ENCODE peak calls at places on chromosomes 4 and X, in five cellular contexts. Y is brain microvascular endothelial cell, L is kidney, I is hepatocyte, B is kidney epithelial cell. H is an unnamed sample.

GRCh38 chrX:32045149-32045548 is 973.3 kb upstream of the FTHL17 start:
- DNase-seq in L (no peak), I (no peak), Y (no peak), B (no peak), H (no peak)

GRCh38 chr4:72991889-72992288 is 77.6 kb downstream of the COX18 start:
- DNase-seq in I (no peak), L (no peak), Y (no peak), B (no peak), H (no peak)

GRCh38 chr4:2300431-2300861 is 38.5 kb upstream of the MXD4 start:
- DNase-seq in I (no peak), B (no peak), Y (no peak), L (peak; percentile 63), H (no peak)

GRCh38 chr4:37892641-37893040 is 1.8 kb downstream of the TBC1D1 start:
- DNase-seq in Y (no peak), I (no peak), L (no peak), B (no peak), H (no peak)

GRCh38 chr4:3877868-3878267 is 111.7 kb downstream of the ADRA2C start:
- DNase-seq in L (no peak), Y (no peak), I (no peak), B (no peak), H (no peak)

GRCh38 chrX:133674726-133675470 is 259.6 kb upstream of the GPC4 start:
- DNase-seq in Y (no peak), B (peak; percentile 52), L (no peak), I (peak; percentile 23), H (no peak)

GRCh38 chr4:1345905-1346780 is 865 bp upstream of the UVSSA start:
- DNase-seq in I (peak; percentile 83), L (peak; percentile 89), B (no peak), Y (peak; percentile 40), H (peak; percentile 53)

GRCh38 chr4:168152837-168153500 is 60.6 kb downstream of the ANXA10 start:
- DNase-seq in B (no peak), L (no peak), I (no peak), Y (no peak), H (no peak)

GRCh38 chrX:13380230-13380629 is 60.4 kb upstream of the ATXN3L start:
- DNase-seq in I (no peak), L (no peak), B (no peak), Y (no peak), H (no peak)

GRCh38 chr4:31682796-31683195 is 962.6 kb downstream of the PCDH7 start:
- DNase-seq in Y (no peak), L (no peak), I (no peak), B (no peak), H (no peak)

GRCh38 chrX:65932173-65933084 is 107.5 kb downstream of the VSIG4 start:
- DNase-seq in I (peak; percentile 20), L (no peak), B (peak; percentile 14), Y (no peak), H (no peak)
- TF ChIP-seq CTCF in I (no peak), L (no peak), B (no peak), Y (no peak), H (no peak)

DNA sequence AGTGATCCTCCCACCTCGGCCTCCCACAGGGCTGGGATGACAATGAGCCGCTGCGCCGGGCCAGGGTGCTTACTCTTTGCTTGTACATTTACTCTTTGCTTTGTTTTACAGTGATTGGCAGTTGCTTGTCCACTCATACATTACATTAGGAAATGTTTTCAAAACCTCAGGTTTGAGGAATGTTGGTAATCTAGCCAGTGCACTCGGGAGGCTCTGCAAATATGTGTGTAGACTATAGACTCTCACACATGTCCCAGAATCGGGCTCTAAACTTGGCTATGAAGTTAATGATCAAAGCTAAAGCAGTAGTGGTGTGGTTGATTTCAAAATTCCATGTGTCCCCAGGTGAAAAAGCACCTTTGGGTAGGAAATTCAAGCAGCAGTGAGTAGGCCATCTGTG is 20.5 kb downstream of the TRMT44 start:
- DNase-seq in L (no peak), B (no peak), Y (peak; percentile 12), I (no peak), H (no peak)
- H3K36me3 ChIP-seq in L (peaks cover 24% of the 10 kb centered on the region), B (no peaks in the 10 kb centered on the region), Y (peaks cover 7% of the 10 kb centered on the region), I (no peaks in the 10 kb centered on the region), H (peaks cover 8% of the 10 kb centered on the region)

GRCh38 chr4:152359208-152360044 is 176.5 kb downstream of the FBXW7 start:
- DNase-seq in I (no peak), L (no peak), B (no peak), Y (no peak), H (no peak)

GRCh38 chr4:152360045-152360410 is 175.9 kb downstream of the FBXW7 start:
- DNase-seq in I (no peak), Y (no peak), B (no peak), L (no peak), H (no peak)

GRCh38 chr4:152352645-152353116 is 183.2 kb downstream of the FBXW7 start:
- DNase-seq in Y (peak; percentile 94), B (peak; percentile 91), I (peak; percentile 82), L (peak; percentile 52), H (peak; percentile 57)

GRCh38 chr4:152357206-152357605 is 178.7 kb downstream of the FBXW7 start:
- DNase-seq in L (no peak), I (no peak), Y (peak; percentile 61), B (no peak), H (no peak)

GRCh38 chr4:152356428-152357034 is 179.4 kb downstream of the FBXW7 start:
- DNase-seq in I (no peak), B (no peak), Y (peak; percentile 13), L (no peak), H (no peak)
- TF ChIP-seq CTCF in I (peak; percentile 9), B (no peak), Y (no peak), L (no peak), H (no peak)

GRCh38 chrX:54292755-54293154 is 65.1 kb downstream of the WNK3 start:
- DNase-seq in I (no peak), L (no peak), Y (no peak), B (no peak), H (no peak)

GRCh38 chrX:54288989-54289388 is 68.9 kb downstream of the WNK3 start:
- DNase-seq in Y (no peak), B (no peak), I (peak; percentile 20), L (no peak), H (no peak)

GRCh38 chrX:54294306-54294705 is 63.5 kb downstream of the WNK3 start:
- DNase-seq in L (no peak), Y (no peak), I (no peak), B (no peak), H (no peak)
- H3K36me3 ChIP-seq in L (no peaks in the 10 kb centered on the region), Y (no peaks in the 10 kb centered on the region), I (no peaks in the 10 kb centered on the region), B (no peaks in the 10 kb centered on the region), H (no peaks in the 10 kb centered on the region)